ENCODE peak calls at places on chromosomes 5 and 9, in ten cellular contexts. T, D, M, H, N, R, Z, C, E and F are unnamed samples.

GRCh38 chr5:142104491-142104890 is 4.1 kb upstream of the NDFIP1 start:
- DNase-seq in T (no peak), D (no peak), M (peak), H (no peak), N (no peak), R (no peak), Z (no peak), C (no peak), E (peak), F (no peak)

GRCh38 chr5:179875741-179876667 is 17.4 kb upstream of the MRNIP start:
- DNase-seq in T (no peak), D (no peak), M (no peak), H (no peak), N (no peak), R (no peak), Z (no peak), C (no peak), E (no peak), F (no peak)

GRCh38 chr9:124126571-124127289 is 115.2 kb downstream of the LHX2 start:
- DNase-seq in T (peak), D (peak), M (peak), H (peak), N (peak), R (no peak), Z (no peak), C (peak), E (peak), F (peak)

GRCh38 chr9:131874916-131875670 is 135.2 kb upstream of the RAPGEF1 start:
- DNase-seq in T (no peak), D (no peak), M (no peak), H (no peak), N (no peak), R (no peak), Z (no peak), C (no peak), E (no peak), F (no peak)

GRCh38 chr9:136409557-136410455 is 608 bp downstream of the ENTR1 start:
- DNase-seq in T (peak), D (no peak), M (peak), H (no peak), N (no peak), R (peak), Z (no peak), C (peak), E (peak), F (peak)

GRCh38 chr9:98368366-98369065 is 113.1 kb upstream of the TBC1D2 start:
- DNase-seq in T (no peak), D (no peak), M (no peak), H (no peak), N (peak), R (no peak), Z (no peak), C (no peak), E (no peak), F (no peak)

GRCh38 chr9:134658378-134658955 is 16.9 kb downstream of the COL5A1 start:
- DNase-seq in T (no peak), D (no peak), M (no peak), H (no peak), N (no peak), R (no peak), Z (no peak), C (no peak), E (no peak), F (no peak)

GRCh38 chr5:145979270-145980223 is 43.2 kb downstream of the SH3RF2 start:
- DNase-seq in T (no peak), D (no peak), M (no peak), H (no peak), N (no peak), R (no peak), Z (no peak), C (no peak), E (no peak), F (peak)

GRCh38 chr5:129917224-129917623 is 13.0 kb downstream of the CHSY3 start:
- DNase-seq in T (no peak), D (no peak), M (no peak), H (no peak), N (no peak), R (no peak), Z (no peak), C (no peak), E (no peak), F (no peak)

GRCh38 chr5:37557734-37558293 is 178.7 kb downstream of the WDR70 start:
- DNase-seq in T (no peak), D (no peak), M (no peak), H (no peak), N (no peak), R (no peak), Z (no peak), C (no peak), E (no peak), F (no peak)

GRCh38 chr5:40656766-40657165 is 22.9 kb upstream of the PTGER4 start:
- DNase-seq in T (no peak), D (no peak), M (no peak), H (no peak), N (no peak), R (no peak), Z (no peak), C (no peak), E (no peak), F (no peak)

GRCh38 chr9:3001311-3001710 is 157.4 kb upstream of the PUM3 start:
- DNase-seq in T (no peak), D (no peak), M (no peak), H (no peak), N (no peak), R (no peak), Z (no peak), C (no peak), E (no peak), F (no peak)

GRCh38 chr9:96395964-96396363 is 12.5 kb upstream of the SLC35D2 start:
- DNase-seq in T (no peak), D (no peak), M (no peak), H (no peak), N (no peak), R (no peak), Z (no peak), C (no peak), E (no peak), F (no peak)

GRCh38 chr5:134141346-134142050 is 27.0 kb downstream of the TCF7 start:
- DNase-seq in T (no peak), D (no peak), M (no peak), H (no peak), N (peak), R (no peak), Z (no peak), C (no peak), E (no peak), F (no peak)

GRCh38 chr9:37373621-37374020 is 48.9 kb upstream of the GRHPR start:
- DNase-seq in T (no peak), D (no peak), M (no peak), H (no peak), N (no peak), R (no peak), Z (no peak), C (no peak), E (no peak), F (no peak)

GRCh38 chr5:170353946-170354345 is 35.2 kb downstream of the KCNMB1 start:
- DNase-seq in T (no peak), D (no peak), M (no peak), H (no peak), N (no peak), R (no peak), Z (no peak), C (no peak), E (no peak), F (no peak)

GRCh38 chr5:23704176-23704855 is 196.9 kb downstream of the PRDM9 start:
- DNase-seq in T (no peak), D (no peak), M (no peak), H (no peak), N (no peak), R (peak), Z (peak), C (no peak), E (no peak), F (no peak)

GRCh38 chr9:107819772-107820171 is 330.2 kb upstream of the KLF4 start:
- DNase-seq in T (no peak), D (no peak), M (no peak), H (no peak), N (no peak), R (no peak), Z (peak), C (no peak), E (no peak), F (no peak)

GRCh38 chr9:83508072-83508471 is 30.1 kb downstream of the FRMD3 start:
- DNase-seq in T (no peak), D (no peak), M (no peak), H (no peak), N (no peak), R (no peak), Z (no peak), C (no peak), E (peak), F (no peak)

GRCh38 chr5:98839469-98840383 is 66.3 kb downstream of the RGMB start:
- DNase-seq in T (peak), D (no peak), M (no peak), H (no peak), N (no peak), R (no peak), Z (no peak), C (no peak), E (peak), F (peak)

GRCh38 chr9:85971731-85972130 is 30.8 kb downstream of the NAA35 start:
- DNase-seq in T (no peak), D (no peak), M (no peak), H (no peak), N (no peak), R (no peak), Z (no peak), C (no peak), E (no peak), F (no peak)

GRCh38 chr5:112174959-112175594 is 244.0 kb downstream of the EPB41L4A start:
- DNase-seq in T (no peak), D (no peak), M (peak), H (peak), N (no peak), R (no peak), Z (no peak), C (no peak), E (peak), F (no peak)